ENCODE peak calls at places on chromosomes 11 and 22, in nine cellular contexts. B is OCI-LY7, P is GM23248, L is cardiac muscle cell, R is colonic mucosa, Y is heart left ventricle, Q is A549, S is neural progenitor cell, F is PC-3. Z is an unnamed sample.

GRCh38 chr11:73521621-73522020 is 76.3 kb downstream of the FAM168A start:
- DNase-seq in B (no peak), Y (no peak), L (no peak), S (no peak), F (peak; percentile 75), P (peak; percentile 63), R (no peak), Q (no peak), Z (no peak)

GRCh38 chr11:61048368-61049065 is 53.8 kb upstream of the CD5 start:
- DNase-seq in Y (no peak), F (no peak), L (no peak), Q (no peak), S (no peak), B (no peak), R (no peak), P (no peak), Z (no peak)

GRCh38 chr11:36354221-36355003 is 58.3 kb downstream of the PRR5L start:
- DNase-seq in P (peak; percentile 84), R (peak; percentile 8), Y (no peak), L (peak; percentile 69), Q (no peak), F (peak; percentile 47), B (no peak), S (no peak), Z (no peak)

GRCh38 chr11:63951779-63952536 is 13.2 kb downstream of the NAA40 start:
- DNase-seq in F (no peak), P (peak; percentile 23), L (no peak), Q (no peak), Y (no peak), R (no peak), B (peak; percentile 20), S (no peak), Z (no peak)

GRCh38 chr11:110433393-110434333 is 3.9 kb downstream of the FDX1 start:
- DNase-seq in F (peak; percentile 58), Q (no peak), P (peak; percentile 56), B (peak; percentile 48), L (peak; percentile 48), R (no peak), S (no peak), Y (no peak), Z (no peak)

GRCh38 chr22:20567371-20567847 is 60.0 kb downstream of the MED15 start:
- DNase-seq in F (peak; percentile 91), L (no peak), Y (no peak), P (peak; percentile 94), Q (no peak), B (no peak), S (no peak), R (no peak), Z (peak; percentile 6)

GRCh38 chr11:57499413-57499982 is 16.0 kb downstream of the SLC43A1 start:
- DNase-seq in B (no peak), L (peak; percentile 99), S (peak; percentile 96), F (peak; percentile 92), Y (peak; percentile 99), R (peak; percentile 97), P (peak; percentile 95), Q (peak; percentile 98), Z (peak; percentile 98)

GRCh38 chr11:111975076-111975806 is 38.1 kb downstream of the DIXDC1 start:
- DNase-seq in F (peak; percentile 25), Y (no peak), S (no peak), R (no peak), P (peak; percentile 26), Q (no peak), B (no peak), L (no peak), Z (no peak)

GRCh38 chr22:26016916-26017315 is 152.3 kb upstream of the SEZ6L start:
- DNase-seq in L (no peak), F (no peak), Y (no peak), B (no peak), R (no peak), S (no peak), P (no peak), Q (no peak), Z (no peak)

GRCh38 chr11:96001037-96001436 is 77.1 kb upstream of the MTMR2 start:
- DNase-seq in F (no peak), Q (no peak), L (peak; percentile 94), P (peak; percentile 96), Y (peak; percentile 61), R (peak; percentile 58), B (no peak), S (no peak), Z (peak; percentile 77)

GRCh38 chr11:44445500-44446340 is 119.7 kb upstream of the CD82 start:
- DNase-seq in P (no peak), S (no peak), F (peak; percentile 47), Q (no peak), B (no peak), L (no peak), Y (no peak), R (no peak), Z (no peak)

GRCh38 chr11:101914349-101914736 is 467 bp upstream of the CEP126 start:
- DNase-seq in F (peak; percentile 27), S (peak; percentile 11), R (no peak), P (peak; percentile 80), B (no peak), L (peak; percentile 64), Y (no peak), Q (no peak), Z (no peak)

GRCh38 chr11:64003807-64004589 is 17.8 kb downstream of the OTUB1 start:
- DNase-seq in R (no peak), B (no peak), F (no peak), L (peak; percentile 36), S (no peak), P (peak; percentile 15), Y (no peak), Q (no peak), Z (no peak)

GRCh38 chr11:127996825-127997224 is 590.5 kb downstream of the ETS1 start:
- DNase-seq in Y (no peak), B (no peak), F (no peak), Q (no peak), R (no peak), S (no peak), P (peak; percentile 72), L (peak; percentile 35), Z (no peak)

GRCh38 chr22:43299736-43300135 is 43.4 kb downstream of the SCUBE1 start:
- DNase-seq in S (no peak), R (no peak), B (no peak), L (no peak), F (no peak), P (no peak), Q (no peak), Y (no peak), Z (no peak)
- H3K4me1 ChIP-seq in S (peaks cover 43% of the 10 kb centered on the region), R (no peaks in the 10 kb centered on the region), B (no peaks in the 10 kb centered on the region), L (no peaks in the 10 kb centered on the region), F (no peaks in the 10 kb centered on the region), P (no peaks in the 10 kb centered on the region), Q (no peaks in the 10 kb centered on the region), Y (no peaks in the 10 kb centered on the region), Z (peaks cover 34% of the 10 kb centered on the region)

DNA sequence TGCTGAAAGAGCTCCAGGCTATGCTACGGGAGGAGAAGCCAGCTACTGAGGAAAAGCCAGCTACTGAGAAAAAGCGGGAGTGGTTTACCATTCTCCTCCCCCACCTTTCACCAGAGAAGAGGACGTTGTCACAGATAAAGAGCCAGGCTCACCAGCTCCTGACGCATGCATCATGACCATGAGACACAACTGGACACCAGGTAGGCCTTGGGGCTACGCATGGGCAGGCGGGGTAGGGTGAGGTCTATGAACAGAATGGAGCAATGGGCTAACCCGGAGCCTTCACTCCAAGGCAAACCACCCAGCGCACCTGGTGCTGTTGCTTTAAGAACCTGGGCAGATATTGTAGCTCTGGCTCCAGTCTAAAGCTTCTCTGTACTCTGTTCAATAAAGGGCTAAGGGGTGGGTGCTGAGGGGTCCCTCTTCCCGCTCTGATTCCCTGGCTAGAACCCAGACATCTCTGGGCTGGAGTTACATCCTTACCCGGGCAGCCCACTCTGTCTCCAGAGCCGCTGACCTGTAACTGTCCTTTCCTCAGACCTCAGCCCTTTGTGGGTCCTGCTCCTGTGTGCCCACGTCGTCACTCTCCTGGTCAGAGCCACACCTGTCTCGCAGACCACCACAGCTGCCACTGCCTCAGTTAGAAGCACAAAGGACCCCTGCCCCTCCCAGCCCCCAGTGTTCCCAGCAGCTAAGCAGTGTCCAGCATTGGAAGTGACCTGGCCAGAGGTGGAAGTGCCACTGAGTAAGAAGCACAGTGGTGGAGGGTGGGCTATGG is 1.3 kb downstream of the IL18BP start:
- DNase-seq in Y (no peak), F (no peak), R (no peak), S (no peak), Q (no peak), B (no peak), P (no peak), L (no peak), Z (no peak)
- H3K4me3 ChIP-seq in Y (peak overlapping the region; percentile 47), F (no peak overlapping the region), R (no peak overlapping the region), S (no peak overlapping the region), Q (no peak overlapping the region), B (no peak overlapping the region), P (no peak overlapping the region), L (no peak overlapping the region), Z (peak overlapping the region; percentile 57)

DNA sequence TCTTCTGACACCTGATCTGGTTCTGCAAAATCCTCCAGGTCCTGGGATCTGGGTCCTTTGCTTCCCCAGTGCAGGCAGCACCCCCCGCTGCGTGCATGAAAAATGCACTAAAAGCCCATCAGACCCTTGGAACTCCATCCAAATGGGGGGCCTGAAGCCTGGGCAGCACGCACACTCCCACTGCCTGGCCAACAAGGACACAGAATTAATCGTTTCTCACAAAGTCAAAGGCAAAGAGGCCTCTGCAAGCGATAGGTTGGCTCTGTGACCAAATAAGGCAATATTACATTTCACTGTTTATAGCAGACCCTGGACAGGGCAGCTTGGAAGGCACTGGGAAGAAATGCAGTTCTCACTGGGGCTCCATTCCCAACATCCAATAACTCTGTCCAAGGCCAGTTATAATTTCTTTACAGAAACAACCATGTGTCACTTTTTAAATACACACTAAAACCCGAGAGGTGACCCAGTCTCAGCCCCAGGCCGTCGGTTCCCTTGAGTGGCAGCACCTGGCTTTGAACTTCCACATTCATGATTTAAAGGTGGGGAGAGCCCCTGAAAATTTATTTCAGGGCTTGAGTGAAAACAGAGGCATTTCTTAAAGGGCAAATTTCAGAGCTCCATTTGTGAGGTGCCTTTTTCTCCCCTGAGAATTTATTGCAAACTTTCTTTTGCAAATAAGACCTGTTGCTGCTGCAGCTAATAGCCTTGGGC is 114.4 kb upstream of the ANO1 start:
- DNase-seq in R (no peak), Y (peak; percentile 13), S (no peak), F (peak; percentile 18), B (no peak), L (no peak), P (no peak), Q (no peak), Z (no peak)
- H3K4me1 ChIP-seq in R (no peaks in the 10 kb centered on the region), Y (no peaks in the 10 kb centered on the region), S (peaks cover 14% of the 10 kb centered on the region), F (peaks cover 34% of the 10 kb centered on the region), B (no peaks in the 10 kb centered on the region), L (no peaks in the 10 kb centered on the region), P (no peaks in the 10 kb centered on the region), Q (peaks cover 19% of the 10 kb centered on the region), Z (no peaks in the 10 kb centered on the region)

DNA sequence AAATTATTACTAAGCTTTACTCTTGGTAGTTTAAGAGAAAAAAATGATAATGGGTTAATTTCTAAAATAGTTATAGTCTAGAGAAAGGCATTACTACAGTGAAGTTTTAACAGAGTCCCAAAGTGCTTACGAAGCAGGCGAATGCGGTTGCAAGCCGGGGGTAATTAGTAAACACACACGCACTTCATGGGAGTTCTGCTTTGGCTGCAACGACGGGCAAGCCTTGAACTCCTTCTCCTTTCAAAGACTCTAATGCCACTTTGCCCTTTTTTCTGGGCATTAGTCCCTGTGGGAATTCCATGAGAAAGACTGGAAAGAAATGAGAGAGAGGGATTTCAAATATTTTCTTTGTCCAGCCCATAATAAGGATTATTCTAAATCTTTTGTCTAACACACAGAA is 66.1 kb downstream of the TENM4 start:
- DNase-seq in L (no peak), P (no peak), B (no peak), Y (no peak), F (no peak), Q (no peak), R (no peak), S (peak; percentile 24), Z (no peak)
- H3K4me3 ChIP-seq in L (no peak overlapping the region), P (no peak overlapping the region), B (no peak overlapping the region), Y (no peak overlapping the region), F (no peak overlapping the region), Q (no peak overlapping the region), R (no peak overlapping the region), S (no peak overlapping the region), Z (no peak overlapping the region)

Z was measured in left ventricle myocardium inferior.